ENCODE peak calls at places on chromosome 2, in seven cellular contexts. R, M, V, K, Y, W and H are unnamed samples.
A peak's percentile ranks its signal among the peaks of the same experiment; 100 is the strongest.

GRCh38 chr2:69975853-69976462 is 14.5 kb upstream of the ASPRV1 start:
- DNase-seq in R (no peak), M (no peak), V (no peak), K (no peak), Y (no peak), W (no peak), H (no peak)

GRCh38 chr2:69774984-69775982 is 33.3 kb downstream of the ANXA4 start:
- DNase-seq in R (no peak), M (no peak), V (no peak), K (no peak), Y (no peak), W (no peak), H (no peak)

GRCh38 chr2:223010641-223011040 is 41.3 kb upstream of the KCNE4 start:
- DNase-seq in R (no peak), M (no peak), V (no peak), K (no peak), Y (no peak), W (no peak), H (no peak)

GRCh38 chr2:174587607-174588006 is 10.0 kb downstream of the WIPF1 start:
- DNase-seq in R (no peak), M (no peak), V (no peak), K (no peak), Y (no peak), W (no peak), H (no peak)

GRCh38 chr2:810397-810796 is 133.2 kb upstream of the TMEM18 start:
- DNase-seq in R (peak; percentile 39), M (no peak), V (no peak), K (no peak), Y (no peak), W (no peak), H (no peak)

GRCh38 chr2:181111059-181111458 is 130.7 kb downstream of the UBE2E3 start:
- DNase-seq in R (no peak), M (no peak), V (no peak), K (no peak), Y (no peak), W (no peak), H (no peak)

GRCh38 chr2:241859436-241860183 is 916 bp upstream of the PDCD1 start:
- DNase-seq in R (no peak), M (no peak), V (no peak), K (no peak), Y (no peak), W (peak; percentile 68), H (no peak)

GRCh38 chr2:67878743-67879142 is 184.1 kb downstream of the C1D start:
- DNase-seq in R (peak; percentile 69), M (no peak), V (no peak), K (no peak), Y (no peak), W (no peak), H (no peak)

GRCh38 chr2:42961385-42961800 is 169.0 kb upstream of the HAAO start:
- DNase-seq in R (no peak), M (peak; percentile 87), V (peak; percentile 46), K (no peak), Y (no peak), W (no peak), H (peak; percentile 61)

GRCh38 chr2:24365826-24366225 is 5.5 kb upstream of the ITSN2 start:
- DNase-seq in R (no peak), M (no peak), V (no peak), K (no peak), Y (no peak), W (no peak), H (no peak)

GRCh38 chr2:60549250-60550150 is 4.0 kb downstream of the BCL11A start:
- DNase-seq in R (no peak), M (no peak), V (no peak), K (peak; percentile 34), Y (no peak), W (no peak), H (peak; percentile 49)

GRCh38 chr2:101286684-101287083 is 21.8 kb downstream of the RNF149 start:
- DNase-seq in R (no peak), M (no peak), V (no peak), K (no peak), Y (no peak), W (no peak), H (no peak)

GRCh38 chr2:39632871-39633270 is 32.8 kb upstream of the TMEM178A start:
- DNase-seq in R (no peak), M (no peak), V (no peak), K (no peak), Y (no peak), W (no peak), H (no peak)

GRCh38 chr2:189802396-189802912 is 18.2 kb downstream of the PMS1 start:
- DNase-seq in R (no peak), M (no peak), V (no peak), K (no peak), Y (no peak), W (no peak), H (no peak)

GRCh38 chr2:103868394-103868793 is 985.5 kb upstream of the POU3F3 start:
- DNase-seq in R (no peak), M (no peak), V (no peak), K (no peak), Y (no peak), W (no peak), H (no peak)